ENCODE peak calls at places on chromosomes 13 and 19, in six cellular contexts. S is neural progenitor cell, C is hepatocyte, N is omental fat pad, U is H9, M is AG04450. I is an unnamed sample.

GRCh38 chr13:23946900-23947299 is 49.6 kb upstream of the C1QTNF9B start:
- DNase-seq in C (no peak), S (no peak), M (no peak), N (no peak), U (no peak), I (no peak)

GRCh38 chr13:98869408-98870090 is 108.3 kb downstream of the DOCK9 start:
- DNase-seq in C (no peak), U (no peak), S (no peak), N (no peak), M (no peak), I (no peak)

GRCh38 chr13:95160112-95160906 is 140.9 kb downstream of the ABCC4 start:
- DNase-seq in S (no peak), N (no peak), C (no peak), U (no peak), M (peak), I (no peak)

GRCh38 chr13:44757671-44758070 is 181.5 kb upstream of the TSC22D1 start:
- DNase-seq in C (no peak), M (no peak), S (no peak), U (no peak), N (no peak), I (no peak)

GRCh38 chr13:103188688-103189326 is 122.6 kb upstream of the SLC10A2 start:
- DNase-seq in U (no peak), C (peak), N (no peak), M (no peak), S (peak), I (no peak)

GRCh38 chr13:30429235-30429634 is 6.9 kb downstream of the UBE2L5 start:
- DNase-seq in S (no peak), U (no peak), N (no peak), C (no peak), M (no peak), I (no peak)

GRCh38 chr13:80979035-80979641 is 638.2 kb upstream of the SPRY2 start:
- DNase-seq in S (peak), C (peak), U (peak), N (no peak), M (peak), I (peak)

GRCh38 chr13:40534456-40534855 is 132.0 kb downstream of the FOXO1 start:
- DNase-seq in S (no peak), U (no peak), M (no peak), C (peak), N (no peak), I (no peak)

GRCh38 chr13:102799544-102800144 is 725 bp downstream of the BIVM start:
- DNase-seq in N (no peak), M (no peak), C (peak), S (peak), U (peak), I (peak)

GRCh38 chr19:36331353-36332228 is 47.4 kb downstream of the ZFP14 start:
- DNase-seq in C (peak), S (peak), U (peak), N (peak), M (peak), I (peak)

GRCh38 chr13:76903544-76904162 is 17.4 kb upstream of the KCTD12 start:
- DNase-seq in N (no peak), S (peak), U (peak), M (peak), C (peak), I (peak)

GRCh38 chr13:30421093-30422055 is 919 bp upstream of the UBE2L5 start:
- DNase-seq in S (peak), N (no peak), M (peak), U (peak), C (peak), I (peak)

GRCh38 chr13:52010890-52011689 is at the start of gene ATP7B:
- DNase-seq in M (no peak), S (peak), U (peak), N (no peak), C (peak), I (peak)

GRCh38 chr13:53100394-53101063 is 71.9 kb downstream of the OLFM4 start:
- DNase-seq in N (no peak), U (no peak), C (peak), S (no peak), M (no peak), I (no peak)

GRCh38 chr13:60788156-60788829 is 391.3 kb downstream of the TDRD3 start:
- DNase-seq in U (no peak), S (no peak), M (no peak), N (no peak), C (no peak), I (no peak)

GRCh38 chr13:106173346-106173745 is 362.1 kb downstream of the EFNB2 start:
- DNase-seq in S (no peak), N (no peak), M (no peak), C (no peak), U (no peak), I (no peak)

GRCh38 chr19:41530761-41531301 is 45.1 kb upstream of the CEACAM21 start:
- DNase-seq in N (no peak), S (no peak), U (no peak), M (no peak), C (no peak), I (no peak)

GRCh38 chr13:36418022-36418805 is 14.1 kb upstream of the CCNA1 start:
- DNase-seq in M (no peak), U (no peak), N (no peak), S (no peak), C (no peak), I (no peak)

GRCh38 chr13:81929988-81930387 is 1589.1 kb upstream of the SPRY2 start:
- DNase-seq in C (peak), M (no peak), N (no peak), S (peak), U (peak), I (no peak)

GRCh38 chr19:13831560-13832056 is 36.4 kb downstream of the ZSWIM4 start:
- DNase-seq in U (no peak), C (no peak), S (no peak), N (no peak), M (no peak), I (no peak)

GRCh38 chr19:39405930-39406655 is 554 bp upstream of the ZFP36 start:
- DNase-seq in M (no peak), C (no peak), N (no peak), U (peak), S (no peak), I (peak)

GRCh38 chr13:85828094-85828684 is 29.0 kb upstream of the SLITRK6 start:
- DNase-seq in C (peak), S (peak), N (no peak), M (peak), U (no peak), I (peak)

GRCh38 chr19:17389957-17390664 is 3.9 kb downstream of the CCDC194 start:
- DNase-seq in U (no peak), C (no peak), M (no peak), S (no peak), N (no peak), I (no peak)
- TF ChIP-seq CTCF in U (peak), C (no peak), M (no peak), S (peak), N (no peak), I (peak)

GRCh38 chr19:44585371-44586141 is 27.8 kb upstream of the IGSF23 start:
- DNase-seq in C (no peak), M (no peak), U (no peak), N (no peak), S (no peak), I (no peak)
- TF ChIP-seq CTCF in C (peak), M (peak), U (no peak), N (no peak), S (no peak), I (no peak)

GRCh38 chr19:44499559-44499958 is 763 bp downstream of the ZNF180 start:
- DNase-seq in M (no peak), U (peak), C (no peak), S (no peak), N (no peak), I (no peak)

GRCh38 chr19:44498988-44499387 is 1.3 kb downstream of the ZNF180 start:
- DNase-seq in M (no peak), U (no peak), N (no peak), C (no peak), S (no peak), I (no peak)

GRCh38 chr19:44496711-44497110 is 3.6 kb downstream of the ZNF180 start:
- DNase-seq in U (no peak), N (no peak), S (no peak), M (no peak), C (no peak), I (no peak)

GRCh38 chr19:44499962-44500949 is at the start of gene ZNF180:
- DNase-seq in C (peak), N (peak), M (peak), U (peak), S (peak), I (peak)
- TF ChIP-seq CTCF in C (peak), N (no peak), M (peak), U (peak), S (peak), I (peak)

DNA sequence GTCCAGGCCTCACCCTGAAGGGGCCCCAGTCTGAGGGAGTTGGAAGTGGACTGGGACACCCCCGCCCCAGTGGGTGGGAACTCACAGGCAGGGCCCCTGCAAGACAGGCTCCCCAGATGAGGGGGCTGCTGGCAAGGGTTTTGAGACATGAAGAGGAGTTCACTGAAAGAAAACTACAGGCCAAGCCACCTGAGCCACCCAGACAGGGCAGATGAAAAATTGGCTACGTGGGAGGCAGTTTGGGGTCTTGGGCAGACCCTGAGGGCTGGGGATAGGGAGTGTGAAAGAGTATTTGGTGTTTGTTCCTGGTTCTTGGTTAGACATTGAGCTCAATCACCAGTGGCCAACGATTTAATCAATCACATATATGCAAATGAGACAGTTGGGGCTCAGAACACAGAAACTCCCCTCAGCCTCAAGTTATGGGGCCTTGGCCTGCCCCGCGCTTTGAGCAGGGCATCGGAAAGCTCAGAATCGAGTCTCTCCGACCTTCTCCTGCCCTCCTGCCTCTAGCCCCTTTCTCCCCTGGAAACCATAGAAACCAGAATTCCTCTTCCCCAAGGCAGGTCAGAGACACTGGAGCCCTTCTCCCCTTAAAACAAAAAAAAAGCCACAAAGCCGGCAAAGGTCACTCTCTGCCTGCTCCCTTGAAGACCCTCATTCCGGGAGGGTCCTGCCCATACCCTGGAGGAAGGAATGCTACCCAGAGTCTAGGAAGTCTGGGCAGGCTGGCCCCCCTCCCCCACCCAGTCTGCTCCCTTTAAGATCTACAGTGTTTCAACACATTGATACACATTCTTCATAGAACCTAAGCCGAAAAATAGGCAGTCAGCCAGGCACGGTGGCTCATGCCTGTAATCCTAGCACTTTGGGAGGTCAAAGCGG is 1.3 kb upstream of the ISYNA1 start:
- DNase-seq in C (no peak), S (peak), M (no peak), U (no peak), N (no peak), I (no peak)
- TF ChIP-seq CTCF in C (no peak), S (peak), M (peak), U (peak), N (no peak), I (no peak)

GRCh38 chr13:33710924-33711323 is 107.0 kb upstream of the RFC3 start:
- DNase-seq in S (peak), C (no peak), M (no peak), N (no peak), U (no peak), I (no peak)
- TF ChIP-seq CTCF in S (no peak), C (no peak), M (no peak), N (no peak), U (peak), I (no peak)

GRCh38 chr19:5547881-5548280 is 19.9 kb downstream of the TINCR start:
- DNase-seq in U (peak), S (peak), M (peak), C (peak), N (no peak), I (peak)
- TF ChIP-seq CTCF in U (peak), S (peak), M (peak), C (peak), N (no peak), I (peak)

GRCh38 chr13:73171926-73172325 is 113.1 kb downstream of the KLF5 start:
- DNase-seq in U (peak), C (peak), S (no peak), M (no peak), N (no peak), I (no peak)
- TF ChIP-seq CTCF in U (peak), C (peak), S (peak), M (peak), N (no peak), I (no peak)

GRCh38 chr19:24033962-24034342 is 53.0 kb upstream of the ZNF254 start:
- DNase-seq in C (peak), S (peak), N (peak), U (no peak), M (peak), I (peak)

GRCh38 chr19:24029941-24030636 is 56.9 kb upstream of the ZNF254 start:
- DNase-seq in U (peak), S (no peak), M (no peak), N (no peak), C (no peak), I (no peak)

GRCh38 chr19:24032651-24033050 is 54.3 kb upstream of the ZNF254 start:
- DNase-seq in S (no peak), U (no peak), N (no peak), C (no peak), M (no peak), I (no peak)

DNA sequence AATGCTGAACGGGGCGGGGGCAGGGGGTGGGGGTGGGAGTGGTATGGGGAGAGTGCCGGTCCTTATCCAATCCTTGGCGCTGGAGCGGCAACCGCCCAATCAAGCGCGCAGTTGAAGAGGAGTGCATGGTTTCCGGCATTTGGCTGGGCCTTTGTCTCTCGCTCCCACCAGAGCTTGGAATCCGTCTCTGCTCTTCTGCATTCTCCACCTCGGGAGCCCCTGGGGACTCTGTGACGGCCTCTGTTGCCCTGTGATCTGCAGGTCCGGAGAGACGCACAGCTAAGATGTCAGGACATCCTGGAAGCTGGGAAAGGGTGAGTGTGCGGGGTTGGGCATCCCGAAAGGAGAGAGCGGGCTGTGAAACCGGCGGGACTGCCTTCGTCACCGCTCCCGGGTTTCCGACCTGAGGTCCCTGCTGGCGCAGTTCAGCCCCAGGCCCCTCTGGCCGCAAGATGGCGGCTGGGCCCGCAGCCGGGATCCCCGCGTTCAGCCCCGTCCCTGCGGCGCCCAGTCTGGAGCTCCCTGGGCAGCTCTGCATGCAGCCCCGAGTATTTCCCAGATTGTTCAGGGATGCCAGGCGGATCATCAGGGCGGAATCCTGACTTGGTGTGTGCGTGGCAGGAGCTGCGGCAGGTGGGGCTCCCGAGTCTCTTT is 53.6 kb upstream of the ZNF254 start:
- DNase-seq in U (peak), M (peak), N (peak), S (peak), C (peak), I (peak)
- TF ChIP-seq CTCF in U (no peak), M (peak), N (no peak), S (peak), C (peak), I (peak)

DNA sequence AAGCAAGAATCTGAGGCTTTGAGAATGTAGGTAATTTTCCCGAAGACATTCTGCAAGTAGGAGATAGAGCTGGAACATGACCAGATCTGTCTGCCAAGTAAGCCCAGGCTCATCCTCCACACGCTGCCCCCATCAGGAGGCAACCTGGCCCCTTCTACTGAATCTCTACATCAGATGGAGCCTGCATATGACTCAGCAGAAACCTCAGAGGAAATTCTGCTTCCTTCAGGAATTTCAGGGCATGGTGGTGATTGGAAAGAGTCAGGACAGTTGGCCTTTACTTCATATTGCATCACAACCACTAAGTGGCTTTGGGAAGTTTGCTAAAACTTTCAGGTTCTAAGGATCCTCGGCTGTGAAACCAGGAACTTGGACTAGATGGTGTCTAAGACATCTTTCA is 85.2 kb downstream of the LRRC63 start:
- DNase-seq in C (peak), S (no peak), N (no peak), M (peak), U (no peak), I (no peak)
- TF ChIP-seq CTCF in C (no peak), S (no peak), N (no peak), M (no peak), U (no peak), I (no peak)